ENCODE peak calls at places on chromosomes 11 and 22, in five cellular contexts. N, A, V, L and Y are unnamed samples.

GRCh38 chr11:40759341-40759740 is 700.1 kb downstream of the LRRC4C start:
- DNase-seq in V (no peak), L (no peak), A (no peak), N (no peak), Y (no peak)

GRCh38 chr11:86588566-86589090 is 83.8 kb downstream of the ME3 start:
- DNase-seq in A (peak), V (no peak), N (peak), L (no peak), Y (no peak)

GRCh38 chr22:31748490-31748889 is 1.4 kb downstream of the PRR14L start:
- DNase-seq in L (no peak), N (no peak), V (no peak), A (no peak), Y (no peak)

GRCh38 chr11:62552931-62553838 is 6.6 kb upstream of the AHNAK start:
- DNase-seq in L (peak), N (peak), A (peak), V (peak), Y (peak)

GRCh38 chr11:1150769-1151365 is 6.9 kb upstream of the MUC5AC start:
- DNase-seq in V (no peak), L (no peak), A (no peak), N (no peak), Y (no peak)

GRCh38 chr22:40009953-40010751 is 15.4 kb downstream of the FAM83F start:
- DNase-seq in N (no peak), L (no peak), A (no peak), V (peak), Y (no peak)

GRCh38 chr11:46889689-46890475 is 28.5 kb downstream of the LRP4 start:
- DNase-seq in A (peak), N (peak), L (peak), V (peak), Y (no peak)

GRCh38 chr11:7522546-7522945 is 8.7 kb downstream of the PPFIBP2 start:
- DNase-seq in N (no peak), V (no peak), L (no peak), A (no peak), Y (no peak)

GRCh38 chr11:86672007-86672621 is at the start of gene ME3:
- DNase-seq in V (peak), A (no peak), L (peak), N (peak), Y (no peak)

GRCh38 chr11:72519220-72519881 is 85.0 kb upstream of the CLPB start:
- DNase-seq in A (no peak), L (no peak), V (no peak), N (no peak), Y (no peak)

GRCh38 chr11:57641426-57641825 is 8.3 kb downstream of the YPEL4 start:
- DNase-seq in V (no peak), L (peak), N (no peak), A (no peak), Y (no peak)

GRCh38 chr11:81219661-81220060 is 1514.0 kb downstream of the FAM181B start:
- DNase-seq in N (no peak), V (no peak), A (no peak), L (no peak), Y (no peak)

GRCh38 chr22:46848227-46848626 is 85.8 kb downstream of the TBC1D22A start:
- DNase-seq in A (no peak), V (no peak), L (no peak), N (no peak), Y (no peak)

GRCh38 chr22:37546436-37547248 is 13.6 kb upstream of the CDC42EP1 start:
- DNase-seq in N (no peak), A (no peak), V (no peak), L (no peak), Y (no peak)

GRCh38 chr11:120229451-120230424 is 10.2 kb upstream of the POU2F3 start:
- DNase-seq in A (peak), L (peak), N (no peak), V (no peak), Y (no peak)

GRCh38 chr22:38043151-38044039 is 13.8 kb upstream of the PICK1 start:
- DNase-seq in L (no peak), V (no peak), N (no peak), A (no peak), Y (no peak)

GRCh38 chr22:36212896-36213295 is 11.3 kb upstream of the APOL4 start:
- DNase-seq in V (no peak), A (no peak), L (peak), N (no peak), Y (no peak)

GRCh38 chr22:35488513-35488912 is 52.1 kb upstream of the RASD2 start:
- DNase-seq in A (no peak), L (no peak), V (no peak), N (no peak), Y (no peak)

GRCh38 chr11:70402685-70403084 is 4.4 kb downstream of the CTTN start:
- DNase-seq in A (no peak), L (no peak), V (no peak), N (no peak), Y (no peak)

GRCh38 chr11:65646921-65647701 is 9.2 kb downstream of the SIPA1 start:
- DNase-seq in L (no peak), V (no peak), A (peak), N (peak), Y (peak)

GRCh38 chr11:34865261-34865660 is 50.9 kb downstream of the APIP start:
- DNase-seq in A (no peak), N (no peak), V (no peak), L (no peak), Y (no peak)

GRCh38 chr11:17906436-17906835 is 106.4 kb downstream of the SERGEF start:
- DNase-seq in A (peak), V (no peak), L (no peak), N (peak), Y (no peak)

GRCh38 chr22:48618326-48618725 is 1209.3 kb downstream of the BRD1 start:
- DNase-seq in V (no peak), A (no peak), L (no peak), N (no peak), Y (no peak)

GRCh38 chr22:43530864-43531201 is 119.0 kb downstream of the MPPED1 start:
- DNase-seq in L (no peak), V (no peak), N (no peak), A (no peak), Y (no peak)

GRCh38 chr22:41524283-41524682 is 20.0 kb downstream of the POLR3H start:
- DNase-seq in N (no peak), A (no peak), L (no peak), V (no peak), Y (no peak)

GRCh38 chr11:60844045-60844869 is 2.3 kb downstream of the CCDC86 start:
- DNase-seq in V (no peak), L (no peak), A (peak), N (no peak), Y (no peak)

GRCh38 chr22:49274754-49275380 is 552.8 kb downstream of the BRD1 start:
- DNase-seq in V (no peak), N (no peak), L (no peak), A (no peak), Y (no peak)

GRCh38 chr22:48919851-48920589 is 907.7 kb downstream of the BRD1 start:
- DNase-seq in V (no peak), A (no peak), L (no peak), N (no peak), Y (no peak)

GRCh38 chr11:5363712-5364111 is 12.4 kb downstream of the OR51B6 start:
- DNase-seq in V (no peak), L (no peak), A (no peak), N (no peak), Y (no peak)

GRCh38 chr11:46390331-46391171 is 1.0 kb downstream of the CHRM4 start:
- DNase-seq in V (no peak), N (no peak), A (peak), L (no peak), Y (peak)

GRCh38 chr11:65311197-65311631 is 3.5 kb upstream of the CDC42EP2 start:
- DNase-seq in N (no peak), L (no peak), V (no peak), A (no peak), Y (no peak)

GRCh38 chr11:19766206-19766605 is 53.6 kb downstream of the NAV2 start:
- DNase-seq in V (no peak), A (no peak), L (no peak), N (peak), Y (no peak)

GRCh38 chr11:118152552-118153471 is at the start of gene SCN4B:
- DNase-seq in V (no peak), L (no peak), A (peak), N (peak), Y (no peak)